ENCODE peak calls at places on chromosomes 13 and 19, in eight cellular contexts. One of them, this sample, is unnamed.

GRCh38 chr19:31913103-31913710 is 432.2 kb upstream of the ZNF507 start:
- DNase-seq in AG08396: no peak
- DNase-seq in CD4-positive, alpha-beta T cell: no peak
- DNase-seq in stomach: no peak
- DNase-seq in stimulated activated CD8-positive, alpha-beta memory T cell treated with anti-CD3 and anti-CD28 coated beads, Interleukin-15, amount 100 ng/mL, for 1 hour: no peak
- DNase-seq in NCI-H1092 treated with DMSO at 0.1 percent for 48 hours: no peak
- DNase-seq in thoracic aorta: no peak
- DNase-seq in effector CD4-positive, alpha-beta T cell: no peak
- DNase-seq in this sample: no peak

GRCh38 chr19:12727745-12728433 is 4.2 kb upstream of the TNPO2 start:
- DNase-seq in AG08396: no peak
- DNase-seq in CD4-positive, alpha-beta T cell: no peak
- DNase-seq in stomach: no peak
- DNase-seq in stimulated activated CD8-positive, alpha-beta memory T cell treated with anti-CD3 and anti-CD28 coated beads, Interleukin-15, amount 100 ng/mL, for 1 hour: no peak
- DNase-seq in NCI-H1092 treated with DMSO at 0.1 percent for 48 hours: no peak
- DNase-seq in thoracic aorta: no peak
- DNase-seq in effector CD4-positive, alpha-beta T cell: no peak
- DNase-seq in this sample: no peak

GRCh38 chr13:73708393-73708985 is 425.7 kb downstream of the KLF12 start:
- DNase-seq in AG08396: peak; percentile 43
- DNase-seq in CD4-positive, alpha-beta T cell: peak; percentile 45
- DNase-seq in stomach: peak; percentile 45
- DNase-seq in stimulated activated CD8-positive, alpha-beta memory T cell treated with anti-CD3 and anti-CD28 coated beads, Interleukin-15, amount 100 ng/mL, for 1 hour: peak; percentile 34
- DNase-seq in NCI-H1092 treated with DMSO at 0.1 percent for 48 hours: peak; percentile 80
- DNase-seq in thoracic aorta: no peak
- DNase-seq in effector CD4-positive, alpha-beta T cell: peak; percentile 42
- DNase-seq in this sample: peak; percentile 87

GRCh38 chr13:109180905-109181425 is 551.6 kb downstream of the MYO16 start:
- DNase-seq in AG08396: peak; percentile 54
- DNase-seq in CD4-positive, alpha-beta T cell: no peak
- DNase-seq in stomach: no peak
- DNase-seq in stimulated activated CD8-positive, alpha-beta memory T cell treated with anti-CD3 and anti-CD28 coated beads, Interleukin-15, amount 100 ng/mL, for 1 hour: no peak
- DNase-seq in NCI-H1092 treated with DMSO at 0.1 percent for 48 hours: no peak
- DNase-seq in thoracic aorta: no peak
- DNase-seq in effector CD4-positive, alpha-beta T cell: no peak
- DNase-seq in this sample: no peak

GRCh38 chr19:40576181-40576584 is 490 bp upstream of the SHKBP1 start:
- DNase-seq in AG08396: no peak
- DNase-seq in CD4-positive, alpha-beta T cell: no peak
- DNase-seq in stomach: no peak
- DNase-seq in stimulated activated CD8-positive, alpha-beta memory T cell treated with anti-CD3 and anti-CD28 coated beads, Interleukin-15, amount 100 ng/mL, for 1 hour: no peak
- DNase-seq in NCI-H1092 treated with DMSO at 0.1 percent for 48 hours: no peak
- DNase-seq in thoracic aorta: no peak
- DNase-seq in effector CD4-positive, alpha-beta T cell: no peak
- DNase-seq in this sample: no peak

GRCh38 chr13:64239372-64239771 is 2823.7 kb upstream of the PCDH20 start:
- DNase-seq in AG08396: peak; percentile 1
- DNase-seq in CD4-positive, alpha-beta T cell: no peak
- DNase-seq in stomach: no peak
- DNase-seq in stimulated activated CD8-positive, alpha-beta memory T cell treated with anti-CD3 and anti-CD28 coated beads, Interleukin-15, amount 100 ng/mL, for 1 hour: no peak
- DNase-seq in NCI-H1092 treated with DMSO at 0.1 percent for 48 hours: no peak
- DNase-seq in thoracic aorta: no peak
- DNase-seq in effector CD4-positive, alpha-beta T cell: no peak
- DNase-seq in this sample: no peak

GRCh38 chr13:32791545-32792172 is 205.4 kb downstream of the PDS5B start:
- DNase-seq in AG08396: no peak
- DNase-seq in CD4-positive, alpha-beta T cell: no peak
- DNase-seq in stomach: no peak
- DNase-seq in stimulated activated CD8-positive, alpha-beta memory T cell treated with anti-CD3 and anti-CD28 coated beads, Interleukin-15, amount 100 ng/mL, for 1 hour: no peak
- DNase-seq in NCI-H1092 treated with DMSO at 0.1 percent for 48 hours: no peak
- DNase-seq in thoracic aorta: no peak
- DNase-seq in effector CD4-positive, alpha-beta T cell: no peak
- DNase-seq in this sample: no peak

GRCh38 chr19:16897572-16898056 is 8.8 kb downstream of the F2RL3 start:
- DNase-seq in AG08396: no peak
- DNase-seq in CD4-positive, alpha-beta T cell: no peak
- DNase-seq in stomach: peak; percentile 53
- DNase-seq in stimulated activated CD8-positive, alpha-beta memory T cell treated with anti-CD3 and anti-CD28 coated beads, Interleukin-15, amount 100 ng/mL, for 1 hour: no peak
- DNase-seq in NCI-H1092 treated with DMSO at 0.1 percent for 48 hours: no peak
- DNase-seq in thoracic aorta: no peak
- DNase-seq in effector CD4-positive, alpha-beta T cell: no peak
- DNase-seq in this sample: no peak

GRCh38 chr13:107882708-107883560 is 332.4 kb downstream of the LIG4 start:
- DNase-seq in AG08396: no peak
- DNase-seq in CD4-positive, alpha-beta T cell: no peak
- DNase-seq in stomach: no peak
- DNase-seq in stimulated activated CD8-positive, alpha-beta memory T cell treated with anti-CD3 and anti-CD28 coated beads, Interleukin-15, amount 100 ng/mL, for 1 hour: no peak
- DNase-seq in NCI-H1092 treated with DMSO at 0.1 percent for 48 hours: no peak
- DNase-seq in thoracic aorta: no peak
- DNase-seq in effector CD4-positive, alpha-beta T cell: no peak
- DNase-seq in this sample: no peak

GRCh38 chr19:17255150-17255621 is 9.4 kb downstream of the USHBP1 start:
- DNase-seq in AG08396: no peak
- DNase-seq in CD4-positive, alpha-beta T cell: no peak
- DNase-seq in stomach: no peak
- DNase-seq in stimulated activated CD8-positive, alpha-beta memory T cell treated with anti-CD3 and anti-CD28 coated beads, Interleukin-15, amount 100 ng/mL, for 1 hour: no peak
- DNase-seq in NCI-H1092 treated with DMSO at 0.1 percent for 48 hours: peak; percentile 38
- DNase-seq in thoracic aorta: no peak
- DNase-seq in effector CD4-positive, alpha-beta T cell: no peak
- DNase-seq in this sample: peak; percentile 39

GRCh38 chr13:41017153-41017552 is 2.0 kb downstream of the ELF1 start:
- DNase-seq in AG08396: no peak
- DNase-seq in CD4-positive, alpha-beta T cell: no peak
- DNase-seq in stomach: peak; percentile 41
- DNase-seq in stimulated activated CD8-positive, alpha-beta memory T cell treated with anti-CD3 and anti-CD28 coated beads, Interleukin-15, amount 100 ng/mL, for 1 hour: no peak
- DNase-seq in NCI-H1092 treated with DMSO at 0.1 percent for 48 hours: no peak
- DNase-seq in thoracic aorta: no peak
- DNase-seq in effector CD4-positive, alpha-beta T cell: no peak
- DNase-seq in this sample: peak; percentile 56

GRCh38 chr19:28737526-28737925 is 475.4 kb downstream of the UQCRFS1 start:
- DNase-seq in AG08396: no peak
- DNase-seq in CD4-positive, alpha-beta T cell: no peak
- DNase-seq in stomach: no peak
- DNase-seq in stimulated activated CD8-positive, alpha-beta memory T cell treated with anti-CD3 and anti-CD28 coated beads, Interleukin-15, amount 100 ng/mL, for 1 hour: no peak
- DNase-seq in NCI-H1092 treated with DMSO at 0.1 percent for 48 hours: no peak
- DNase-seq in thoracic aorta: no peak
- DNase-seq in effector CD4-positive, alpha-beta T cell: no peak
- DNase-seq in this sample: no peak

GRCh38 chr19:55173717-55174409 is 6.2 kb downstream of the SYT5 start:
- DNase-seq in AG08396: peak; percentile 93
- DNase-seq in CD4-positive, alpha-beta T cell: no peak
- DNase-seq in stomach: peak; percentile 43
- DNase-seq in stimulated activated CD8-positive, alpha-beta memory T cell treated with anti-CD3 and anti-CD28 coated beads, Interleukin-15, amount 100 ng/mL, for 1 hour: peak; percentile 4
- DNase-seq in NCI-H1092 treated with DMSO at 0.1 percent for 48 hours: no peak
- DNase-seq in thoracic aorta: no peak
- DNase-seq in effector CD4-positive, alpha-beta T cell: no peak
- DNase-seq in this sample: peak; percentile 25

GRCh38 chr19:2500157-2500556 is 24.2 kb downstream of the GADD45B start:
- DNase-seq in AG08396: no peak
- DNase-seq in CD4-positive, alpha-beta T cell: no peak
- DNase-seq in stomach: no peak
- DNase-seq in stimulated activated CD8-positive, alpha-beta memory T cell treated with anti-CD3 and anti-CD28 coated beads, Interleukin-15, amount 100 ng/mL, for 1 hour: no peak
- DNase-seq in NCI-H1092 treated with DMSO at 0.1 percent for 48 hours: no peak
- DNase-seq in thoracic aorta: no peak
- DNase-seq in effector CD4-positive, alpha-beta T cell: no peak
- DNase-seq in this sample: no peak